ENCODE peak calls at places on chromosomes 3 and 15, in seven cellular contexts. I, V, T, B, W, G and Z are unnamed samples.

GRCh38 chr3:10725846-10726245 is 90.2 kb upstream of the SLC6A11 start:
- DNase-seq in I (no peak), V (no peak), T (no peak), B (no peak), W (no peak), G (no peak), Z (no peak)

GRCh38 chr3:185583925-185584324 is 2.2 kb upstream of the SENP2 start:
- DNase-seq in I (peak), V (no peak), T (no peak), B (no peak), W (no peak), G (no peak), Z (no peak)

GRCh38 chr3:46489875-46490274 is 7.9 kb upstream of the RTP3 start:
- DNase-seq in I (no peak), V (no peak), T (peak), B (no peak), W (no peak), G (peak), Z (peak)

GRCh38 chr3:9324944-9325343 is 37.9 kb upstream of the THUMPD3 start:
- DNase-seq in I (no peak), V (no peak), T (no peak), B (no peak), W (no peak), G (no peak), Z (no peak)

GRCh38 chr15:65374831-65375401 is 2.9 kb downstream of the IGDCC3 start:
- DNase-seq in I (no peak), V (no peak), T (no peak), B (no peak), W (no peak), G (no peak), Z (no peak)

GRCh38 chr3:152241142-152242067 is 27.3 kb upstream of the MBNL1 start:
- DNase-seq in I (no peak), V (peak), T (no peak), B (no peak), W (no peak), G (peak), Z (peak)

GRCh38 chr15:67685008-67685599 is 140.2 kb upstream of the SKOR1 start:
- DNase-seq in I (peak), V (no peak), T (no peak), B (peak), W (no peak), G (peak), Z (peak)

GRCh38 chr3:10411598-10412332 is 90.9 kb upstream of the SEC13 start:
- DNase-seq in I (no peak), V (no peak), T (no peak), B (no peak), W (no peak), G (no peak), Z (no peak)

GRCh38 chr15:56341201-56341600 is 24.0 kb upstream of the TEX9 start:
- DNase-seq in I (peak), V (no peak), T (no peak), B (no peak), W (no peak), G (no peak), Z (no peak)

GRCh38 chr3:51706021-51706485 is 815 bp upstream of the GRM2 start:
- DNase-seq in I (no peak), V (no peak), T (no peak), B (peak), W (no peak), G (no peak), Z (no peak)

GRCh38 chr3:98555025-98555379 is 23.2 kb downstream of the GPR15 start:
- DNase-seq in I (no peak), V (no peak), T (no peak), B (no peak), W (no peak), G (no peak), Z (no peak)

GRCh38 chr3:36796896-36797295 is 32.5 kb upstream of the DCLK3 start:
- DNase-seq in I (no peak), V (no peak), T (no peak), B (no peak), W (no peak), G (no peak), Z (peak)

GRCh38 chr15:72796515-72797337 is 13.2 kb upstream of the ADPGK start:
- DNase-seq in I (peak), V (peak), T (peak), B (peak), W (peak), G (peak), Z (peak)

GRCh38 chr3:124014366-124014942 is 22.5 kb upstream of the ROPN1 start:
- DNase-seq in I (no peak), V (no peak), T (no peak), B (no peak), W (no peak), G (no peak), Z (no peak)

GRCh38 chr15:27399236-27399635 is 428.3 kb downstream of the GABRG3 start:
- DNase-seq in I (peak), V (no peak), T (no peak), B (no peak), W (no peak), G (no peak), Z (no peak)

GRCh38 chr3:185069023-185069422 is 83.8 kb downstream of the C3orf70 start:
- DNase-seq in I (peak), V (no peak), T (no peak), B (no peak), W (no peak), G (no peak), Z (no peak)

GRCh38 chr3:55487376-55488241 is 503 bp upstream of the WNT5A start:
- DNase-seq in I (peak), V (no peak), T (no peak), B (peak), W (no peak), G (peak), Z (peak)

GRCh38 chr3:43063114-43063513 is 42.8 kb downstream of the POMGNT2 start:
- DNase-seq in I (no peak), V (no peak), T (no peak), B (peak), W (no peak), G (no peak), Z (no peak)

GRCh38 chr15:74844319-74845207 is 1.6 kb upstream of the ULK3 start:
- DNase-seq in I (no peak), V (no peak), T (no peak), B (peak), W (no peak), G (no peak), Z (no peak)

GRCh38 chr3:141646760-141647561 is 91.1 kb upstream of the RNF7 start:
- DNase-seq in I (peak), V (no peak), T (no peak), B (peak), W (peak), G (peak), Z (peak)

GRCh38 chr15:92580521-92580920 is 75.1 kb downstream of the FAM174B start:
- DNase-seq in I (no peak), V (no peak), T (no peak), B (no peak), W (no peak), G (no peak), Z (no peak)

GRCh38 chr15:67147410-67147949 is 82.1 kb downstream of the SMAD3 start:
- DNase-seq in I (no peak), V (no peak), T (no peak), B (no peak), W (no peak), G (no peak), Z (no peak)

GRCh38 chr15:88219623-88220022 is 36.9 kb downstream of the NTRK3 start:
- DNase-seq in I (no peak), V (no peak), T (no peak), B (no peak), W (no peak), G (no peak), Z (no peak)

GRCh38 chr3:151584603-151585002 is 123.7 kb upstream of the IGSF10 start:
- DNase-seq in I (peak), V (no peak), T (no peak), B (no peak), W (no peak), G (no peak), Z (no peak)

GRCh38 chr15:78242128-78242527 is 7.8 kb upstream of the ACSBG1 start:
- DNase-seq in I (peak), V (no peak), T (no peak), B (peak), W (no peak), G (no peak), Z (peak)

GRCh38 chr3:197810901-197811300 is 19.8 kb downstream of the LRCH3 start:
- DNase-seq in I (no peak), V (no peak), T (no peak), B (no peak), W (no peak), G (no peak), Z (peak)

GRCh38 chr15:70038730-70039392 is 58.9 kb downstream of the TLE3 start:
- DNase-seq in I (no peak), V (no peak), T (no peak), B (no peak), W (no peak), G (no peak), Z (no peak)

GRCh38 chr3:28915711-28916481 is 365.0 kb upstream of the RBMS3 start:
- DNase-seq in I (peak), V (no peak), T (no peak), B (peak), W (no peak), G (peak), Z (peak)

GRCh38 chr3:15630646-15631350 is 29.3 kb downstream of the BTD start:
- DNase-seq in I (peak), V (no peak), T (no peak), B (peak), W (no peak), G (peak), Z (peak)

GRCh38 chr3:121834079-121834730 is 655 bp downstream of the IQCB1 start:
- DNase-seq in I (peak), V (no peak), T (no peak), B (no peak), W (peak), G (peak), Z (no peak)

GRCh38 chr15:82146990-82147461 is 101.2 kb upstream of the MEX3B start:
- DNase-seq in I (no peak), V (no peak), T (no peak), B (no peak), W (peak), G (peak), Z (peak)

GRCh38 chr15:80247320-80247719 is 4.7 kb downstream of the CTXND1 start:
- DNase-seq in I (no peak), V (no peak), T (no peak), B (no peak), W (peak), G (no peak), Z (no peak)

GRCh38 chr3:70096376-70097055 is 97.0 kb downstream of the SAMMSON start:
- DNase-seq in I (no peak), V (no peak), T (no peak), B (no peak), W (no peak), G (no peak), Z (no peak)

GRCh38 chr3:150005243-150006102 is 34.8 kb upstream of the PFN2 start:
- DNase-seq in I (peak), V (no peak), T (no peak), B (no peak), W (no peak), G (peak), Z (peak)

GRCh38 chr3:33578325-33579180 is 138.3 kb upstream of the UBP1 start:
- DNase-seq in I (no peak), V (no peak), T (no peak), B (no peak), W (peak), G (peak), Z (peak)

GRCh38 chr3:144831955-144832716 is 860.5 kb downstream of the DIPK2A start:
- DNase-seq in I (no peak), V (no peak), T (no peak), B (no peak), W (no peak), G (peak), Z (peak)

GRCh38 chr3:127037971-127038446 is 55.1 kb downstream of the PLXNA1 start:
- DNase-seq in I (no peak), V (no peak), T (no peak), B (no peak), W (no peak), G (no peak), Z (no peak)

GRCh38 chr3:172159376-172159775 is 120.0 kb downstream of the FNDC3B start:
- DNase-seq in I (no peak), V (no peak), T (no peak), B (no peak), W (no peak), G (peak), Z (no peak)